ENCODE peak calls at places on chromosome 15, in seven cellular contexts. A is ovary, X is fibroblast of pulmonary artery, B is neural crest cell, D is left ventricle myocardium inferior, O is cardiac muscle cell, R is HepG2. K is an unnamed sample.
A peak's percentile ranks its signal among the peaks of the same experiment; 100 is the strongest.

GRCh38 chr15:81939604-81940440 is 106.0 kb downstream of the MEX3B start:
- DNase-seq in A (no peak), X (peak; percentile 70), B (peak; percentile 36), D (no peak), O (no peak), R (peak; percentile 19), K (no peak)

GRCh38 chr15:74127954-74128784 is 2.2 kb upstream of the ISLR2 start:
- DNase-seq in A (no peak), X (peak; percentile 33), B (no peak), D (no peak), O (peak; percentile 53), R (no peak), K (no peak)

GRCh38 chr15:75694241-75695182 is 18.1 kb downstream of the CSPG4 start:
- DNase-seq in A (peak; percentile 87), X (peak; percentile 95), B (peak; percentile 27), D (peak; percentile 76), O (peak; percentile 70), R (peak; percentile 35), K (peak; percentile 55)

GRCh38 chr15:71400347-71400746 is 285.1 kb downstream of the THSD4 start:
- DNase-seq in A (no peak), X (no peak), B (no peak), D (no peak), O (no peak), R (no peak), K (no peak)

GRCh38 chr15:74776851-74777768 is 4.8 kb upstream of the CSK start:
- DNase-seq in A (no peak), X (no peak), B (no peak), D (no peak), O (peak; percentile 86), R (no peak), K (no peak)

GRCh38 chr15:89114974-89115373 is 26.7 kb downstream of the ABHD2 start:
- DNase-seq in A (peak; percentile 66), X (peak; percentile 81), B (no peak), D (no peak), O (peak; percentile 55), R (no peak), K (no peak)

GRCh38 chr15:60223161-60223560 is 174.6 kb downstream of the ANXA2 start:
- DNase-seq in A (no peak), X (no peak), B (no peak), D (no peak), O (no peak), R (no peak), K (no peak)

GRCh38 chr15:68057758-68058157 is 3.6 kb downstream of the PIAS1 start:
- DNase-seq in A (no peak), X (no peak), B (no peak), D (no peak), O (no peak), R (peak; percentile 28), K (no peak)

GRCh38 chr15:25181290-25182097 is 226.7 kb downstream of the SNRPN start:
- DNase-seq in A (peak; percentile 11), X (no peak), B (no peak), D (peak; percentile 2), O (no peak), R (no peak), K (peak; percentile 3)

GRCh38 chr15:93178371-93178770 is 89.4 kb upstream of the RGMA start:
- DNase-seq in A (no peak), X (no peak), B (no peak), D (no peak), O (no peak), R (no peak), K (no peak)

GRCh38 chr15:63381301-63382192 is at the start of gene CA12:
- DNase-seq in A (no peak), X (peak; percentile 62), B (peak; percentile 28), D (peak; percentile 20), O (peak; percentile 44), R (peak; percentile 28), K (peak; percentile 19)

GRCh38 chr15:63378946-63379345 is 2.7 kb downstream of the CA12 start:
- DNase-seq in A (no peak), X (no peak), B (no peak), D (no peak), O (no peak), R (no peak), K (no peak)

GRCh38 chr15:63380151-63380827 is 1.4 kb downstream of the CA12 start:
- DNase-seq in A (no peak), X (no peak), B (no peak), D (no peak), O (no peak), R (no peak), K (no peak)

GRCh38 chr15:63379492-63380150 is 2.0 kb downstream of the CA12 start:
- DNase-seq in A (no peak), X (no peak), B (no peak), D (no peak), O (no peak), R (no peak), K (no peak)

DNA sequence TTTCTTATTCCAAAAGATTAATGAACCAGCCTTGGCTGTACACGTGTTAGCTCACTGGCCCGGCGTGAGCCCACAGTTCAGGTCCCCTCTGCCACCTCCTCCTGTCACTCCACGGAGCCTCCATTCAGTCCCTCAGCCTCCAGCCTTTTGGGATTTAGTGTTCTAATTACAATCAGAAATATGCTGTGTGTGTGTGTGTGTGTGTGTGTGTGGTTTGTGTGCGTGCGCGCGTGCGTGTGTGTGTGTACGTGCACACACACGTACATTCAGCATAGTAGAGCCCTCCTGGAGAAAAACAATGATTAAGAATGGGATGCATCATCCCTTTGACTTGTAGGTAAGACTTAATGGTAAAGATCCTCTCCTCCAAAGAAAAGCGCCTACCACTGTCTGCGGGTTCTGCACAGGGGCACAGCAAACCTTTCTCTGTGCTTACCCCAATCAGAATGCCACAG is 791 bp downstream of the CA12 start:
- DNase-seq in A (no peak), X (no peak), B (no peak), D (no peak), O (no peak), R (no peak), K (no peak)
- TF ChIP-seq CTCF in A (no peak), X (no peak), B (no peak), D (no peak), O (no peak), R (no peak), K (no peak)

GRCh38 chr15:101016581-101016980 is 97.4 kb downstream of the LRRK1 start:
- DNase-seq in A (no peak), X (no peak), B (no peak), D (no peak), O (no peak), R (no peak), K (no peak)

GRCh38 chr15:101014921-101015841 is 96.0 kb downstream of the LRRK1 start:
- DNase-seq in A (peak; percentile 84), X (peak; percentile 82), B (peak; percentile 79), D (peak; percentile 75), O (peak; percentile 76), R (peak; percentile 53), K (peak; percentile 69)

GRCh38 chr15:101017935-101018849 is 99.0 kb downstream of the LRRK1 start:
- DNase-seq in A (no peak), X (peak; percentile 94), B (no peak), D (no peak), O (no peak), R (no peak), K (no peak)

GRCh38 chr15:101019351-101019750 is 100.2 kb downstream of the LRRK1 start:
- DNase-seq in A (no peak), X (no peak), B (no peak), D (no peak), O (no peak), R (no peak), K (no peak)

GRCh38 chr15:101017041-101017754 is 98.0 kb downstream of the LRRK1 start:
- DNase-seq in A (no peak), X (no peak), B (no peak), D (no peak), O (peak; percentile 43), R (no peak), K (no peak)
- TF ChIP-seq CTCF in A (no peak), X (no peak), B (peak; percentile 38), D (no peak), O (peak; percentile 28), R (peak; percentile 69), K (peak; percentile 37)

GRCh38 chr15:40029979-40030893 is 8.7 kb downstream of the SRP14 start:
- DNase-seq in A (no peak), X (peak; percentile 47), B (no peak), D (no peak), O (peak; percentile 65), R (peak; percentile 50), K (no peak)
- TF ChIP-seq CTCF in A (no peak), X (peak; percentile 79), B (peak; percentile 73), D (peak; percentile 59), O (peak; percentile 72), R (peak; percentile 67), K (peak; percentile 65)

DNA sequence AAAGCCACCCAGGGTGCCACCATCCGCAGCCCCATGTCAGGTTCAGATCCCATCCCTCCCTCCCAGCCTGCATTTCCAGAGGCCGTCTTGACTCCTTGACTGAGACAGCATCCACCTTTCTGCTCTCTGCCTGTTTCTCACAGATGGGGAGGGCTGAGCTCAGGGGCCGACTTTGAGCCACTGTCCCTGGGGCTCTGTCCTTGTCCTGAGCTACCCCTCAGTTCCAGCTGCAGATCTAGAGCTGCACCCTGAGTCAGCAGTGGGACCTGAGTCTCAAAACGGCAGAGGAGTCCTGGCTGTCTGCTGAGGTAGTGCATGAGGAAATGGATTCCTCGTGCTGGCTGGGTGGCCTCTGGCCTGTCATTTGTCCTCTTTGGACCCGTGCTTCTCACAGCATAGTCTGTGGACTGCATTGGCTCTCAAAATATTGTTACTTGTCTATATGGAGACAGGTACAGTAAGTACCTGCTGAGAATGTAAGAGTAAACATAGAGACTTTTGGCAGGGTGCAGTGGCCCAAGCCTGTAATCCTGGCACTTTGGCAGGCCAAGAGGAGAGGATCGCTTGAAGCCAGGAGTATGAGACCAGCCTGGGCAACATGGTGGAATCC is 22.3 kb downstream of the RPLP1 start:
- DNase-seq in A (no peak), X (no peak), B (no peak), D (no peak), O (no peak), R (no peak), K (no peak)
- TF ChIP-seq CTCF in A (no peak), X (no peak), B (peak; percentile 11), D (no peak), O (no peak), R (no peak), K (no peak)

GRCh38 chr15:87609909-87610308 is 646.6 kb downstream of the NTRK3 start:
- DNase-seq in A (no peak), X (no peak), B (no peak), D (no peak), O (no peak), R (no peak), K (no peak)

GRCh38 chr15:87599616-87600015 is 656.9 kb downstream of the NTRK3 start:
- DNase-seq in A (no peak), X (peak; percentile 27), B (no peak), D (no peak), O (no peak), R (no peak), K (no peak)

GRCh38 chr15:87609474-87609873 is 647.1 kb downstream of the NTRK3 start:
- DNase-seq in A (no peak), X (peak; percentile 97), B (no peak), D (no peak), O (no peak), R (no peak), K (no peak)

GRCh38 chr15:87608238-87609028 is 648.1 kb downstream of the NTRK3 start:
- DNase-seq in A (no peak), X (no peak), B (no peak), D (no peak), O (no peak), R (no peak), K (no peak)

GRCh38 chr15:87604857-87605446 is 651.6 kb downstream of the NTRK3 start:
- DNase-seq in A (no peak), X (peak; percentile 42), B (peak; percentile 34), D (no peak), O (peak; percentile 41), R (no peak), K (no peak)
- TF ChIP-seq CTCF in A (no peak), X (peak; percentile 63), B (peak; percentile 70), D (peak; percentile 56), O (peak; percentile 66), R (peak; percentile 22), K (peak; percentile 78)

K was measured in progenitor cell of endocrine pancreas.